ENCODE peak calls at places on chromosomes 11 and 22, in six cellular contexts. R is K562, C is stomach, V is PC-9, F is breast epithelium, I is psoas muscle. D is an unnamed sample. For H3K4me1 and H3K27me3, the result is how much of the 10 kb centered on the place peaks cover.

GRCh38 chr22:23520875-23521441 is 59.1 kb downstream of the IGLL1 start:
- DNase-seq in C (no peak), R (peak), V (no peak), I (no peak), F (no peak), D (no peak)

GRCh38 chr11:32225491-32226285 is 134.8 kb downstream of the RCN1 start:
- DNase-seq in F (no peak), V (no peak), C (no peak), I (no peak), R (no peak), D (no peak)

GRCh38 chr11:61010466-61011238 is 39.2 kb downstream of the CD6 start:
- DNase-seq in V (no peak), C (no peak), R (no peak), I (no peak), F (no peak), D (no peak)

GRCh38 chr11:8357505-8357888 is 93.8 kb upstream of the LMO1 start:
- DNase-seq in F (no peak), C (no peak), R (no peak), V (no peak), I (no peak), D (no peak)

GRCh38 chr11:113505541-113506375 is 30.6 kb upstream of the DRD2 start:
- DNase-seq in R (no peak), C (no peak), V (no peak), I (no peak), F (no peak), D (no peak)

GRCh38 chr11:91981995-91982394 is 242.6 kb upstream of the FAT3 start:
- DNase-seq in F (no peak), V (peak), C (no peak), I (peak), R (no peak), D (no peak)

GRCh38 chr11:110587972-110588371 is 124.3 kb downstream of the ARHGAP20 start:
- DNase-seq in I (no peak), R (no peak), V (no peak), F (no peak), C (no peak), D (no peak)

GRCh38 chr22:27617214-27617881 is 184.2 kb downstream of the MN1 start:
- DNase-seq in C (no peak), R (no peak), F (no peak), I (no peak), V (no peak), D (no peak)

GRCh38 chr11:113989381-113989780 is 14.5 kb downstream of the HTR3A start:
- DNase-seq in C (no peak), R (no peak), F (no peak), V (no peak), I (no peak), D (no peak)

GRCh38 chr11:79007811-79008294 is 433.0 kb downstream of the TENM4 start:
- DNase-seq in I (no peak), F (no peak), V (no peak), C (no peak), R (no peak), D (no peak)

GRCh38 chr11:8988329-8989234 is 15.2 kb downstream of the NRIP3 start:
- DNase-seq in I (no peak), R (peak), C (no peak), V (peak), F (no peak), D (no peak)

GRCh38 chr11:78432058-78432515 is 14.5 kb upstream of the GAB2 start:
- DNase-seq in F (no peak), V (peak), R (no peak), I (no peak), C (no peak), D (no peak)

GRCh38 chr11:45643585-45643984 is 21.8 kb downstream of the CHST1 start:
- DNase-seq in R (no peak), I (no peak), V (no peak), C (no peak), F (no peak), D (no peak)

GRCh38 chr11:73258104-73258684 is 13.9 kb upstream of the P2RY6 start:
- DNase-seq in V (peak), I (no peak), R (no peak), F (no peak), C (peak), D (no peak)

GRCh38 chr11:35617687-35618496 is at the start of gene FJX1:
- DNase-seq in F (no peak), V (peak), I (peak), C (no peak), R (peak), D (no peak)

GRCh38 chr11:47391711-47392432 is 13.5 kb upstream of the SPI1 start:
- DNase-seq in C (no peak), R (peak), I (no peak), V (peak), F (no peak), D (no peak)

GRCh38 chr22:39592104-39593060 is 21.8 kb downstream of the CACNA1I start:
- DNase-seq in F (peak), V (peak), I (peak), R (no peak), C (peak), D (no peak)

GRCh38 chr11:86958259-86958658 is 3.1 kb upstream of the FZD4 start:
- DNase-seq in I (no peak), C (no peak), R (no peak), F (no peak), V (no peak), D (no peak)

DNA sequence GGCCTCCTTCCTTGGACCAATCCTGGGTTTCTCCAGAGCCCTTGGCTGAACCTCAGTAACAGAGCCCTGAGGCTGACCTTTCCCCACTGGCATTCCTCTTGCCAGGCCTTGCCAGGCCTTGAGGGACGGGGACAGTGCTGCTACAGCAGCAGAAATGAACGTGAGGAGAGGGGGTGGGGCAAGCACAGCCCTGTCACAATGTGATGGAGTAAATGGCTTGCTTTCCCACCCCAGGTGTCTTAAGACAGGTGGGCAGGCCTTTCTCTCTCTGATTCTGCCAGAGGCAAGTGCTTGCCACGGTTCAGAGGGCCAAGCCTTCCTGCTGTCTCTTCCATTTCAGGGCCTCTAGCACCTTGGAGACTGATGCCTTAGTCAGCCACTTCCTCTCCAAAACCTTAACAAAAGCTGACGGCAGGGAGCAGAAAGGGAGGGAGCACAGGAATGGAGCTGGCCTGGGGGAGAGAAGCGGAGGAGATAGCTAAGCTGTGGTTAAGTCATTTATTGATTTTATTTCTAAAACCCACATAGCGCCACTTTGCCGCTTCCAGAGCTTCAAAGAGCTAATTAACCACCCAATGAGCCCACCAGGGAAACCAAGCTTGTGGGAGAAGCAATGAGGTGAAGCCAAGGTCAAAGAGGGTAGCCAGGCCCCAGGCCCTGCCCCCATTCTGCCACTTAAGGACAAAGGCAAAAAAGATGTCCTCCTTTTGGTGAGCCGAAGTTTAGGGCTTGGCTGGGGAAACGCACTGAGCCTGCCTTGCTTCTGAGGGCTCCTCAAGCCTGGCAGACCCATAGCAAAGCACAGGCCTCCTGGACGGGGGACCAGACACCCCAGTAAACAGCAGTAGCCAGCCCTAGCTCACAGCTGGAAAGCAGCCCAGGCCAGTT is 3.4 kb upstream of the PYGM start:
- DNase-seq in I (peak), V (no peak), C (peak), F (peak), R (peak), D (no peak)
- H3K4me1 ChIP-seq in I (half or more), V (under half), C (half or more), F (under half), R (under half), D (under half)

DNA sequence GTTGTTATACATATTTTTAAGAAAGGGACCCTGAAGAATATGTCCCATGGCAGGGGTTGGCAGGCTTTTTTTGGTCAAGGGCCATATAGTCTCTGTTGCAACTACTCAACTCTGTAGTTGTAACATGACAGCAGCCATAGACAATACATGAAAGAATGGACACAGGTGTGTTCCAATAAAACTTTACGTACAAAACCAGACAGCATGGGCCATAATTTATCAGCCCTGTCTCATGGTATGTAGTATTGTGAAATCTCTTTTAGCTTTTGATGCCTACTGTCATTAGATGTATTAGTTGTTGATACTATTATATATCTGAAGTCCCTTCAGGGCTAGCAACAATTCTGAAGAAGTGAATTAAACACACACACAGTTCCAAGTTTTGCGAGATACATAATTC is 2.6 kb downstream of the ZBED5 start:
- DNase-seq in R (no peak), C (no peak), V (no peak), I (no peak), F (no peak), D (no peak)
- H3K4me3 ChIP-seq in R (no peak), C (no peak), V (no peak), I (no peak), F (no peak), D (no peak)

DNA sequence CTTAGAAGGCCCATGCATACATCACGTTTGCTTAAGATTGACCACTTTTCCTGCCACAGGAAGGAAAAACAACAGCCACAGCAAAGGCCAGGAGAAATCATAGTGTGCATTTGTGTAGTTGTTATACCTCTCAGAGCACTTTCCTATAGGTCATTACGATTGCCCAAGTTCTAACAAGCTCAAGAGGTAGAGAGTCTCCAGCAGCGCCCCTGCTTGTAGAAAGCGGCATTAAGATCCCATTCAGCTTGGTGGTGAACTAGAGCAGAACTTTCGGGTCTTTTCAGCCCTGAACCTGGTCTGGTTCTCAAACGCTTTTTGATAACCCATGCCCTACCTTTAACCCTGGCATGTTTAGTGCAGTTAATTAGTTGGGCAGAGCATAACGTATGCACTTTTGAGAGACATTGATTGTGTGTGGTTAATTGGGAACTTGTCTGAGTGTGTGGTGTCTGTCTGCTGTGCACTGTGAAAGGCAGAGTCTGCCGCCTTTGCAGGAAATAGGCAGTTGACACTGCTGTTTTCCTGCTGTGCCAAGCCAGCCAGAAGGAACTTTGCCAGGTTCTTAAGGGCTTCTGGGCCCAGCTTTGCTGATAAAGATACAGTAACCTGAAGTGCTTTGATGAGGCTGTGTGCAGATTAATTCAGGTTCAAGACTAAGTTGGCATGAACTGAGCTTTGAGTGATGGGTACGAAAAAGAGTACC is 109.9 kb upstream of the CLMP start:
- DNase-seq in V (no peak), I (no peak), C (no peak), F (no peak), R (no peak), D (no peak)
- H3K27me3 ChIP-seq in V (under half), I (under half), C (under half), F (under half), R (under half), D (under half)

GRCh38 chr22:42075277-42075676 is 1.2 kb downstream of the PHETA2 start:
- DNase-seq in C (no peak), F (no peak), V (no peak), R (no peak), I (no peak), D (no peak)

GRCh38 chr22:42072606-42073330 is 1.3 kb upstream of the PHETA2 start:
- DNase-seq in V (no peak), F (no peak), C (no peak), I (no peak), R (no peak), D (no peak)

GRCh38 chr22:42074846-42075245 is 798 bp downstream of the PHETA2 start:
- DNase-seq in V (no peak), C (no peak), R (no peak), I (no peak), F (no peak), D (no peak)

GRCh38 chr22:42073568-42074152 is 388 bp upstream of the PHETA2 start:
- DNase-seq in C (no peak), V (no peak), R (no peak), I (no peak), F (no peak), D (no peak)

DNA sequence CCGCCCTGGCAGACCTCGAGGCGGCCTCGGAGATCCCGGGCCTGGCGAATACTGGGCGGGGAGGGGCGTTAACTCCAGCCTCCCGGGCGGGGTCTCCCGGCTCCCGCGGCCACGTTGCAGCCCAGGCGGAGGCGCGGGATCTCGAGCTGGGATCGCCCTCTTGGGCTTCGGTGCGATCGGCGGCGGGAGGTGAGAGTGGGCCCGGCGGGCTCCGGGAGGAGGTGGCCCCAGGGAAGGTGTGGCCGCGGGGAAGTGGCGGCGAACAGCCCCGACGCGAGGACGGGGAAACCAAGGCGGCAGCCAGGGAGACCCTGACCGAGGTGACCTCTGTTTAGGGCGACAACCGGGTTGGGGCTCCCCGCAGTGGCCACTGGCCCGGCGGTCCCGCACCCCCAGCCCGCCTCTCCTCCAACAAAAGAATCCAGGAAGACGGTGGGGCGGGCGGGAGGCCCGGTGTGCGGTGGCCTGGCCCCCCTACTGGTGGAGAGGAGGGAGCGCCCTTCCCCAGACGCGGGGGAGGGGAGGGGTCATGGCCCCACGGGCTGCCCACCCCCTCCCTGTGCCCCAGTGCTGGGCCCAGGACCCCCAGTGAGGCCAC is at the start of gene PHETA2:
- DNase-seq in V (no peak), C (peak), I (peak), R (no peak), F (peak), D (no peak)
- H3K4me1 ChIP-seq in V (under half), C (half or more), I (under half), R (under half), F (under half), D (under half)

DNA sequence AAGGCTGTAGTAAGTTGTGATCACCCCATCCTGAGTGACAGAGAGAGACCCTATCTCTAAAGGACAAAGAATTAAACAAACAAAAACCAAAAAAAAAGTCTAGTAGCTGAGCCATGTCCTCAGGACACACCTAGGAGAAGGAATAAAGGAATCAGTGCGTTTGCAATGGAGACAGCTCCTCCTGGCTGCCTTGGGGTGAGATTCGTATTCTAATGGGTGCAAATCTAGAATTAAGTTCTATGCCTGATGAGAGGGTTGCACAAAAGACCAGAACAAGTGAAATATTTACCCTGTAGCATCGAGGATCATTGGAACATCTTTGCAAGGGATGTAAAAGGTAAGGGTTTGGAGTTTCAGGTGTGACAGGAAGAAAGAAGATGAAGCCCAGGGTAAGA is 70.3 kb upstream of the BMAL1 start:
- DNase-seq in I (no peak), R (no peak), V (no peak), C (no peak), F (no peak), D (no peak)
- H3K4me3 ChIP-seq in I (peak), R (no peak), V (peak), C (peak), F (peak), D (no peak)

GRCh38 chr22:45870011-45870410 is 107.0 kb downstream of the WNT7B start:
- DNase-seq in R (no peak), F (no peak), C (peak), V (no peak), I (no peak), D (no peak)
- H3K27me3 ChIP-seq in R (under half), F (under half), C (half or more), V (under half), I (under half), D (under half)

DNA sequence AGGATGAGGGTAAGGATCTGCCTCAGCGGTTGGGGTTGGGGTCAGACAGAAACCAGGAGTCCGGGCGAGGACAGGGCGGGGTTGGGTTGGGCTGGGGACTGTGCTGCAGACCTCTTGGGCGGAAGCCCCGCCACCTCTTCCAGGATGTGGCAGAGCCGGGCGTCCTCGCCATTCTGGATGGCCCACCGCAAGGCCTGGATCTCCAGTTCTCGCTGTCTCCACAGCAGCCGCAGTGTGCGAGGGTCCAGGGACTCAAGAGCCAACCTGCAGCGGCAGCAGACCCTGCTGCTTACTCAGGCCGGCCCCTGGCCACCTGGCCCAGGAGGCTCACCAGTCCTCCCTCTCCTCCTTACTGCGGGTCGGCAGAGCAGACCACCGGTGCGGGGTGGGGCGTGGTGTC is 2.0 kb downstream of the LMNTD2 start:
- DNase-seq in I (no peak), R (no peak), V (no peak), F (no peak), C (no peak), D (no peak)
- H3K4me1 ChIP-seq in I (under half), R (under half), V (under half), F (under half), C (half or more), D (under half)